ENCODE peak calls at places on chromosomes 13 and 19, in six cellular contexts. X, I, Q, T, L and Y are unnamed samples. For H3K79me2, the result is how much of the 10 kb centered on the place peaks cover.

GRCh38 chr19:32977269-32977668 is 5.2 kb downstream of the FAAP24 start:
- DNase-seq in I (no peak), L (no peak), T (no peak), X (no peak), Q (no peak), Y (no peak)

GRCh38 chr19:7326105-7326877 is 22.4 kb upstream of the ARHGEF18 start:
- DNase-seq in Q (no peak), T (peak), L (peak), I (peak), X (peak), Y (peak)

GRCh38 chr19:18408053-18408476 is 10.6 kb upstream of the LRRC25 start:
- DNase-seq in T (no peak), Q (peak), L (peak), X (no peak), I (peak), Y (peak)

GRCh38 chr13:102812616-102813287 is 13.8 kb downstream of the BIVM start:
- DNase-seq in L (no peak), T (no peak), X (peak), I (peak), Q (no peak), Y (no peak)

GRCh38 chr19:42037649-42038048 is 32.4 kb downstream of the GRIK5 start:
- DNase-seq in X (no peak), I (no peak), T (no peak), L (no peak), Q (no peak), Y (no peak)

GRCh38 chr13:59835569-59835968 is 328.2 kb downstream of the DIAPH3 start:
- DNase-seq in Q (no peak), I (no peak), L (no peak), X (no peak), T (no peak), Y (no peak)

GRCh38 chr19:34171539-34171876 is 796 bp upstream of the LSM14A start:
- DNase-seq in X (peak), L (no peak), I (no peak), T (no peak), Q (no peak), Y (peak)

GRCh38 chr19:15188851-15189250 is 11.9 kb downstream of the NOTCH3 start:
- DNase-seq in I (no peak), L (no peak), T (no peak), X (no peak), Q (no peak), Y (no peak)

GRCh38 chr19:40235238-40236025 is 8.9 kb upstream of the CCNP start:
- DNase-seq in I (peak), Q (no peak), L (no peak), X (no peak), T (no peak), Y (no peak)

GRCh38 chr19:16899566-16900075 is 10.8 kb downstream of the F2RL3 start:
- DNase-seq in I (peak), L (peak), T (peak), Q (peak), X (peak), Y (no peak)

GRCh38 chr13:109162248-109163051 is 533.0 kb downstream of the MYO16 start:
- DNase-seq in L (peak), X (no peak), T (no peak), I (no peak), Q (no peak), Y (no peak)

GRCh38 chr13:112821340-112822055 is 131.7 kb downstream of the ATP11A start:
- DNase-seq in Q (no peak), T (no peak), L (no peak), I (no peak), X (peak), Y (peak)

GRCh38 chr13:75761373-75761772 is 125.2 kb downstream of the LMO7 start:
- DNase-seq in Q (no peak), L (no peak), I (no peak), X (peak), T (no peak), Y (no peak)

GRCh38 chr13:48504606-48505369 is 28.1 kb downstream of the RCBTB2 start:
- DNase-seq in Q (no peak), X (no peak), L (peak), I (no peak), T (no peak), Y (no peak)

GRCh38 chr19:36331353-36332228 is 47.4 kb downstream of the ZFP14 start:
- DNase-seq in X (peak), L (peak), Q (peak), I (peak), T (peak), Y (peak)

GRCh38 chr19:37817180-37817911 is 38.0 kb upstream of the ZNF573 start:
- DNase-seq in X (peak), Q (peak), T (peak), L (no peak), I (peak), Y (peak)

GRCh38 chr19:36488118-36488815 is 1.1 kb downstream of the ZNF566 start:
- DNase-seq in L (no peak), X (peak), T (no peak), I (no peak), Q (no peak), Y (no peak)

GRCh38 chr19:39144487-39145071 is 19.0 kb downstream of the PAK4 start:
- DNase-seq in Q (peak), L (no peak), T (peak), I (peak), X (no peak), Y (peak)
- H3K79me2 ChIP-seq in Q (half or more), L (under half), T (half or more), I (half or more), X (half or more), Y (under half)

DNA sequence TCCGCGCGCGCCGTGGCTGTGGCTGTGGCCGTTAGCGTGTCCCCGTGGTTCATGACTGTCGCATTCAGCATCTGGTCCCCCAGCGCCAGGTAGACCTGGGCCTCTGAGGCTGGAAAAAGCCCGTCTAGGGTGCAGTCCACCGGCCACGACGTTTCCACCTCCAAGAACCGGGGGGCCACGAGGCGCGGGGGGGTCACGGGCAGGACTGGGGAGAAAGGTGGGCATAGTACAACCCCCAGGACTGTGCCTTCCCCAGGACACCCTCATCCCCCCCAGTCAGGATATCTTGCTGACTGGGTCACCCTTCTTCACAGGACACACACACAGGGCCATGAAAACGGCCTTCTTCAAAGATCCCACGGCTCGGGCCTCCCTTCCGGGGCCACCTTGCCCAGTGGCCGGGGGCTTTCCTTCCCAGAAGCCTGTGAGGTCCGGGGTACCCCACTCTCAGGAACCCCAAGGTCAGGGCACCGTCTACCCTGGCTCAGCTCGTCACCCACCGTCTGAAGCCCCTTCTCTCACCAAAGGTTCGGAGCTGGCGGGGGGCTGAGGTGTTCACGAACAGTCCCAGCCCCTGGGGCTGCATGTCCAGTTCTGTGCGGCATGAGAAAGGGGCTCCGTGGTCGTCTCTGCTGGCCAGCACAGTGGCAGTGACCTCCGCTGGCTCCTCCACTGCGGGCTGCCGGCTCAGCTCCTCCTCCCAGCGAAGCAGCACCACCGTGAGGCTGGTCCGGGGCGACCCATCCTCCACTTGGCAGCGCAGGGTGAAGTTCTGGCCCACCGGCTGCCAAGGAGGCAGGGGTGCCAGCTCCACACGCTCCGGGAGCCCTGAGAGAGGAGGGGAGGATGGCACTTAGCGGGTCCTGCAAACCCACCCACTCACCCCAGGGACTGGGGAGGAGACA is 2.1 kb upstream of the RAVER1 start:
- DNase-seq in L (no peak), I (no peak), X (no peak), T (no peak), Q (no peak), Y (no peak)
- H3K79me2 ChIP-seq in L (under half), I (under half), X (under half), T (under half), Q (under half), Y (under half)

GRCh38 chr19:1647664-1648155 is 4.7 kb downstream of the TCF3 start:
- DNase-seq in I (no peak), Q (no peak), T (no peak), X (no peak), L (peak), Y (no peak)

GRCh38 chr19:1646931-1647663 is 5.3 kb downstream of the TCF3 start:
- DNase-seq in L (no peak), Q (no peak), T (no peak), X (no peak), I (no peak), Y (no peak)

GRCh38 chr19:1648926-1649541 is 3.4 kb downstream of the TCF3 start:
- DNase-seq in Q (no peak), T (no peak), L (peak), I (no peak), X (peak), Y (peak)

GRCh38 chr19:1649706-1650626 is 2.4 kb downstream of the TCF3 start:
- DNase-seq in T (no peak), Q (no peak), X (no peak), I (no peak), L (no peak), Y (no peak)

DNA sequence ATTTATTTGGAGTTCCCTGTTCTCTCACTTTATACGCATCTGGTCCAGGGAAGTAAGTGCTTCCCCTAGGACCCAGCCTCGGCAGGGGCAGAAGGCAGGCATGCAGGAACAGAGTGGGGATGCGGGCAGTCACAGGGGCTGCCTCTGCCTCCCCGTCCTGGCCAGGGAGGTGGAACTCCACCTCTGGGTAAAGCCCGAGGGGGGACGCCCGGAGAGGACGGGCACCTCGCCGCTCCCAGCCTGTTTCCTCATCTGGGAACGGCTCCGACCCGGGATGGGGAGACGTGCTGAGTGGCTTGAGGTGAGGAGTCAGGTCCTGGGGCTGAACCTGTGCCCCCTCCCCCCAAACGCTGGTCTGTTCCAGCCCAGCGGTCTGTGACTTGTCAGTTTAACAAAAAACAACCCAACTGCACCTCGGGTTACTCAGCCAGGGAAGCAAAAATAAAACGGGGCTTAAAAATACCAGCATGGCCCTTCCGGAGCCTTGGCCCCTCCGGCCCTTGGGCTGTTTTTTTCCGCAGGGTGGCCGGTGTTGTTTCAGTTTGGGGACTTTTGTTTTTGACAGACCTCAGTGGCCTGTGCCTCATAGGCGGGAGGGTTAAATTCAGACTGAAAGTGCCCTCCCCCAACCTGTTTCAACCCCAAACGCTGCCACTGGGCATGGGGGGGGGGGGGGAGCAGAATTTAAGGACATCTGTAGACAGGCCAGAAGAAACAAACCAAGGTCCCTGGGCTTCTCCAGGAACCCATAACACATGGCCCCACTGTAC is 4.1 kb downstream of the TCF3 start:
- DNase-seq in T (no peak), I (no peak), L (peak), X (no peak), Q (no peak), Y (no peak)
- H3K79me2 ChIP-seq in T (half or more), I (half or more), L (half or more), X (under half), Q (half or more), Y (under half)

GRCh38 chr19:54458648-54459281 is 4.8 kb downstream of the LENG9 start:
- DNase-seq in L (no peak), T (peak), Q (no peak), I (no peak), X (no peak), Y (no peak)

GRCh38 chr19:54459282-54460229 is 4.0 kb downstream of the LENG9 start:
- DNase-seq in X (peak), I (no peak), Q (no peak), L (no peak), T (no peak), Y (no peak)

GRCh38 chr19:54455786-54456422 is 6.9 kb downstream of the LENG8 start:
- DNase-seq in Q (no peak), T (peak), I (no peak), L (no peak), X (no peak), Y (no peak)

GRCh38 chr19:54456423-54457373 is 6.9 kb downstream of the LENG9 start:
- DNase-seq in I (no peak), T (peak), Q (no peak), L (no peak), X (no peak), Y (no peak)

DNA sequence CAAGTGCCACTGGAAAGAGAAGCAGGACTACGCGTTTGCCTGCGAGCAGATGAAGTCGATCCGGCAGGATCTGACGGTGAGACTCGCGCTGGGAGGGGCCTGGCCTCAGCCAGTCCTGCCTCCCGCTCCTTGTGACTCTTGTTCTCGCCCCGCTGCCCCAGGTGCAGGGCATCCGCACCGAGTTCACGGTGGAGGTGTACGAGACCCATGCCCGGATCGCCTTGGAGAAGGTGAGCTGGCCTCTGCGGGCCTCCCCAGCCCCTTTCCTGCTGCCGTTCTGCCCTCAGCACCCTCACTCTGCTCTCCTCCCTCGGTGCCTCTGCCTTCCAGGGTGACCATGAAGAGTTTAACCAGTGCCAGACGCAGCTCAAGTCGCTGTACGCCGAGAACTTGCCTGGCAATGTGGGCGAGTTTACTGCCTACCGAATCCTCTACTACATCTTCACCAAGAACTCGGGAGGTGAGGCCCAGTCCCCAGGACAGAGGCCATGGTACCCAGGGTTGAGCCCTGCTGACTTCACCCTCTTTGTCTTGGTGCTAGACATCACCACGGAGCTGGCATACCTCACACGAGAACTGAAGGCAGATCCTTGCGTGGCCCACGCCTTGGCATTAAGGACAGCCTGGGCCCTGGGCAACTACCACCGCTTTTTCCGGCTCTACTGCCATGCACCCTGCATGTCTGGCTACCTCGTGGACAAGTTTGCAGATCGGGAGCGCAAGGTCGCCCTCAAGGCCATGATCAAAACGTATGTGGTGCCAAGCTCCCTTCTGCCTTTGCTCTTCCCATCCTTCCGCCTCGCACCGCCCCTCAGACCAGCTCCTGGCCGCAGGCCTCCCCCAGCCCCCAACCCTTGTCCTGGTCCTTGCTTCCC is 5.6 kb downstream of the LENG9 start:
- DNase-seq in Q (no peak), T (no peak), I (no peak), X (no peak), L (no peak), Y (no peak)
- H3K79me2 ChIP-seq in Q (under half), T (half or more), I (under half), X (half or more), L (under half), Y (under half)

GRCh38 chr13:110348751-110349150 is 41.7 kb downstream of the COL4A2 start:
- DNase-seq in X (no peak), T (no peak), L (no peak), Q (no peak), I (no peak), Y (no peak)
- H3K79me2 ChIP-seq in X (under half), T (half or more), L (under half), Q (half or more), I (under half), Y (under half)